ENCODE peak calls at places on chromosomes 6 and 20, in four cellular contexts. M, E, G and Q are unnamed samples.

GRCh38 chr6:33534702-33535101 is 45.4 kb downstream of the BAK1 start:
- DNase-seq in M (no peak), E (no peak), G (no peak), Q (no peak)

GRCh38 chr6:151196571-151196970 is 43.2 kb upstream of the AKAP12 start:
- DNase-seq in M (no peak), E (no peak), G (no peak), Q (no peak)

GRCh38 chr6:13729891-13730290 is 18.3 kb upstream of the RANBP9 start:
- DNase-seq in M (no peak), E (no peak), G (no peak), Q (no peak)

GRCh38 chr6:141464490-141464889 is 668.2 kb upstream of the GJE1 start:
- DNase-seq in M (no peak), E (peak), G (no peak), Q (no peak)

GRCh38 chr6:30830438-30830837 is 53.9 kb upstream of the DDR1 start:
- DNase-seq in M (no peak), E (no peak), G (no peak), Q (no peak)

GRCh38 chr6:106773956-106774629 is 144.7 kb downstream of the QRSL1 start:
- DNase-seq in M (no peak), E (no peak), G (no peak), Q (no peak)

GRCh38 chr20:1479831-1480595 is 11.2 kb downstream of the SIRPB2 start:
- DNase-seq in M (no peak), E (no peak), G (no peak), Q (no peak)

GRCh38 chr20:48631114-48632016 is 196.4 kb downstream of the PREX1 start:
- DNase-seq in M (no peak), E (no peak), G (no peak), Q (no peak)

GRCh38 chr6:27275025-27275956 is 27.8 kb downstream of the PRSS16 start:
- DNase-seq in M (peak), E (no peak), G (no peak), Q (peak)

GRCh38 chr6:166127624-166128472 is 39.8 kb downstream of the TBXT start:
- DNase-seq in M (no peak), E (no peak), G (no peak), Q (no peak)

GRCh38 chr6:43657221-43657802 is 12.5 kb downstream of the RSPH9 start:
- DNase-seq in M (no peak), E (no peak), G (no peak), Q (no peak)

GRCh38 chr20:21918398-21918797 is 212.9 kb downstream of the PAX1 start:
- DNase-seq in M (no peak), E (no peak), G (no peak), Q (no peak)

GRCh38 chr20:14259691-14260090 is 77.7 kb downstream of the FLRT3 start:
- DNase-seq in M (no peak), E (no peak), G (no peak), Q (no peak)

GRCh38 chr20:62350098-62350628 is 16.9 kb downstream of the LAMA5 start:
- DNase-seq in M (no peak), E (peak), G (no peak), Q (no peak)

GRCh38 chr6:97138581-97138980 is 144.4 kb downstream of the MMS22L start:
- DNase-seq in M (no peak), E (no peak), G (no peak), Q (no peak)

GRCh38 chr20:39878809-39879208 is 810.2 kb downstream of the MAFB start:
- DNase-seq in M (no peak), E (no peak), G (no peak), Q (no peak)

GRCh38 chr20:25065625-25066338 is 7.8 kb upstream of the ACSS1 start:
- DNase-seq in M (peak), E (peak), G (peak), Q (no peak)

GRCh38 chr20:13865825-13866351 is 81.1 kb downstream of the NDUFAF5 start:
- DNase-seq in M (no peak), E (no peak), G (no peak), Q (no peak)

GRCh38 chr6:148971027-148971927 is 224.4 kb downstream of the UST start:
- DNase-seq in M (no peak), E (no peak), G (no peak), Q (no peak)

GRCh38 chr20:62741191-62741676 is 32.6 kb downstream of the NTSR1 start:
- DNase-seq in M (no peak), E (no peak), G (no peak), Q (peak)

GRCh38 chr20:49713779-49714712 is at the start of gene B4GALT5:
- DNase-seq in M (peak), E (peak), G (peak), Q (peak)

GRCh38 chr20:62274332-62275262 is 28.2 kb upstream of the ADRM1 start:
- DNase-seq in M (peak), E (no peak), G (no peak), Q (no peak)

GRCh38 chr20:24705486-24705885 is 236.1 kb downstream of the SYNDIG1 start:
- DNase-seq in M (no peak), E (no peak), G (no peak), Q (no peak)

GRCh38 chr6:150297327-150298028 is 71.3 kb upstream of the IYD start:
- DNase-seq in M (peak), E (no peak), G (no peak), Q (no peak)

GRCh38 chr6:107132330-107132954 is 17.1 kb upstream of the BEND3 start:
- DNase-seq in M (no peak), E (no peak), G (peak), Q (no peak)

GRCh38 chr20:14820771-14821170 is 483.4 kb upstream of the FLRT3 start:
- DNase-seq in M (no peak), E (no peak), G (no peak), Q (no peak)

GRCh38 chr6:122730775-122731386 is 48.6 kb upstream of the FABP7 start:
- DNase-seq in M (no peak), E (no peak), G (peak), Q (no peak)

GRCh38 chr6:72952808-72953630 is 272.3 kb downstream of the KHDC1L start:
- DNase-seq in M (no peak), E (no peak), G (no peak), Q (no peak)

GRCh38 chr6:39426057-39426592 is 103.6 kb upstream of the KCNK16 start:
- DNase-seq in M (no peak), E (peak), G (no peak), Q (no peak)

GRCh38 chr20:12677925-12678324 is 330.8 kb upstream of the SPTLC3 start:
- DNase-seq in M (no peak), E (no peak), G (no peak), Q (no peak)

GRCh38 chr20:40225596-40225995 is 463.4 kb downstream of the MAFB start:
- DNase-seq in M (no peak), E (no peak), G (no peak), Q (no peak)

GRCh38 chr6:39088331-39088730 is 26.7 kb downstream of the SAYSD1 start:
- DNase-seq in M (peak), E (peak), G (peak), Q (peak)

GRCh38 chr6:162753775-162754174 is 26.0 kb downstream of the PACRG start:
- DNase-seq in M (no peak), E (no peak), G (no peak), Q (no peak)

GRCh38 chr6:43096451-43097097 is 20.5 kb downstream of the PTK7 start:
- DNase-seq in M (peak), E (no peak), G (no peak), Q (no peak)

GRCh38 chr20:949717-950116 is 33.6 kb upstream of the ANGPT4 start:
- DNase-seq in M (no peak), E (no peak), G (no peak), Q (no peak)

GRCh38 chr6:71489736-71490135 is 201.1 kb downstream of the OGFRL1 start:
- DNase-seq in M (no peak), E (peak), G (peak), Q (no peak)

GRCh38 chr6:82144852-82145332 is 102.7 kb downstream of the IBTK start:
- DNase-seq in M (no peak), E (peak), G (peak), Q (no peak)

DNA sequence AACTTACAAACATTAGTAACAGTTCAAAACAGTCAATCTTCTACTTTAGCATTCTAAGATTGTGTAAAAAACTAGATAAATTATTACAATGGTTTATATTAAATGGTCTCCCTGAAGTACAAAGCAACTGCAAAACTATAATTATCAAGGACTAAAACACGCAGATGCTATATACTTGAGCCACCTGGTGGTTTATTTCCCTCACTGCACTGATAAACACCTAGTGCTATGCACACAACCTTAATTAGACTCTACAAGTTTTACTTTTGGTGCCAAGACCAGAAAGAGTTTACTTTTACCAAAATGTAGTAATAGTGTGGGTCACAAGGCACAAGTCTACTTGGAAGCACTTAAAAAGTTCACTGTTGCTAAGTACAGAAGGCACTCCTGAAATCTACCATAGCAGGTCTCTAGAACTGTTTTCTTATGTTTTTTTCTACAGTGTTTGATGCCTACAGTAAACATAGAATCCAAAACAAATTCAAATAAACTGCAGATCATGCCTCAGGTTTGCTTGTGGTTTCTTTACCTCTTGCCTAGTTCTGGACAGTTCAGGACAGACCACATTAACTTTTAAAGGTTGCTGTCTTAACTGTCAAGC is 49.2 kb downstream of the GMDS start:
- DNase-seq in M (peak), E (peak), G (peak), Q (no peak)
- TF ChIP-seq CEBPB in M (no peak), E (no peak), G (no peak), Q (no peak)

GRCh38 chr6:42010185-42010872 is 40.0 kb upstream of the TAF8 start:
- DNase-seq in M (peak), E (no peak), G (no peak), Q (no peak)
- TF ChIP-seq JUN in M (no peak), E (no peak), G (no peak), Q (no peak)

DNA sequence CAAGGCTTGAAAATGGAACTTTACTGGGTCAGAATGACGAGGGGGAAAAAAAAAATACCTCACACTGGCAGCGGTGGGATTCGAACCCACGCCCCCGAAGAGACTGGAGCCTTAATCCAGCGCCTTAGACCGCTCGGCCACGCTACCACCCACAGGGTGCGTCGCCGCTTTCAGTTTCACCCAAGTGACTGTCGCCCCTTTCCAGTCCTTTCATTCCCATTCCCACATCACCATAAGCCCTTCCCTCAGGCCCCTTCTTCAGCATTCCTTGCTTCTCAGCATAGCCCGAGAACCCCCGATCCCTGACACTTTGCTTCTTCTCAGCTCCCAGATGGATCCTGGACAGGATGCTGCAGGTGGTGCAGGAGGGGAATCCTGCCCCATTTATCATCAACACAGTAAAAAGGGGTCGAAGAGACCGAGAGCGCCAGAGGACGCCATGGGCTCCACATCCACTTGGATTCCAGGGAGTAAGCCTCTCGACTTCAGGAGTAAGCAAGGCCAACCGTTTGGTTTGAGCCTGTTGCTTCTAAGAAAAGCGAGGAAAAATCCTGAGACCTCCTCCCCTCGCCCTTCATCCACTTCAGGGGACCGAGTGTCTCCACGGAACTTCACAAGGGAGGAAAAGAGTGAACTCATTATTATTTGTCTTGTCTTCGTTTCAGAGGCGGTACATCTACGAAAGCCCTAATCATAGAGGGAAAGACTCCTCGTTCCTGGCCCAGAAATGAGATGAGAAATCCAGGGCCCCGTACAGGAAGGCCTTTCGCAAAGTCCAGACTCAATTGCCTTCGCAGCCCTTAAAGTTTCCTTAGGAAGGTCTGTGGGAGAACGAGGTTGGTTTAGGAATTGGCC is 20.0 kb upstream of the TRIM27 start:
- DNase-seq in M (peak), E (no peak), G (peak), Q (peak)
- TF ChIP-seq CEBPB in M (no peak), E (no peak), G (no peak), Q (peak)

GRCh38 chr6:38021571-38021970 is 202.0 kb downstream of the ZFAND3 start:
- DNase-seq in M (no peak), E (no peak), G (no peak), Q (no peak)
- TF ChIP-seq JUN in M (no peak), E (no peak), G (no peak), Q (no peak)